ENCODE peak calls at places on chromosomes 3 and 15, in eight cellular contexts. One of them, this sample, is unnamed.

GRCh38 chr3:76405196-76405595 is 619.8 kb upstream of the ZNF717 start:
- DNase-seq in NCI-H187: no peak
- DNase-seq in natural killer cell: no peak
- DNase-seq in mammary epithelial cell: no peak
- DNase-seq in T47D: no peak
- DNase-seq in occipital lobe: no peak
- DNase-seq in CD8-positive, alpha-beta memory T cell: no peak
- DNase-seq in AG10803: no peak
- DNase-seq in this sample: no peak

GRCh38 chr15:66124626-66125025 is 128.9 kb downstream of the MEGF11 start:
- DNase-seq in T47D: no peak
- DNase-seq in CD8-positive, alpha-beta memory T cell: no peak
- DNase-seq in AG10803: no peak
- DNase-seq in natural killer cell: no peak
- DNase-seq in NCI-H187: no peak
- DNase-seq in mammary epithelial cell: no peak
- DNase-seq in occipital lobe: no peak
- DNase-seq in this sample: no peak

GRCh38 chr3:150828997-150829396 is 66.0 kb upstream of the SIAH2 start:
- DNase-seq in CD8-positive, alpha-beta memory T cell: no peak
- DNase-seq in occipital lobe: no peak
- DNase-seq in NCI-H187: no peak
- DNase-seq in T47D: no peak
- DNase-seq in natural killer cell: no peak
- DNase-seq in mammary epithelial cell: no peak
- DNase-seq in AG10803: no peak
- DNase-seq in this sample: no peak

GRCh38 chr3:184727357-184728060 is 15.6 kb upstream of the MAGEF1 start:
- DNase-seq in mammary epithelial cell: peak; percentile 82
- DNase-seq in occipital lobe: no peak
- DNase-seq in AG10803: peak; percentile 80
- DNase-seq in T47D: peak; percentile 91
- DNase-seq in natural killer cell: no peak
- DNase-seq in CD8-positive, alpha-beta memory T cell: no peak
- DNase-seq in NCI-H187: no peak
- DNase-seq in this sample: no peak

GRCh38 chr15:62769604-62770003 is 272.9 kb upstream of the TPM1 start:
- DNase-seq in natural killer cell: no peak
- DNase-seq in mammary epithelial cell: peak; percentile 84
- DNase-seq in CD8-positive, alpha-beta memory T cell: no peak
- DNase-seq in occipital lobe: no peak
- DNase-seq in T47D: no peak
- DNase-seq in NCI-H187: no peak
- DNase-seq in AG10803: peak; percentile 84
- DNase-seq in this sample: no peak

GRCh38 chr3:62142280-62142679 is 231.1 kb downstream of the FEZF2 start:
- DNase-seq in natural killer cell: no peak
- DNase-seq in T47D: no peak
- DNase-seq in CD8-positive, alpha-beta memory T cell: no peak
- DNase-seq in occipital lobe: no peak
- DNase-seq in NCI-H187: no peak
- DNase-seq in AG10803: no peak
- DNase-seq in mammary epithelial cell: no peak
- DNase-seq in this sample: no peak

GRCh38 chr15:88655780-88656488 is 17.1 kb downstream of the ISG20 start:
- DNase-seq in natural killer cell: no peak
- DNase-seq in CD8-positive, alpha-beta memory T cell: no peak
- DNase-seq in NCI-H187: no peak
- DNase-seq in occipital lobe: no peak
- DNase-seq in mammary epithelial cell: no peak
- DNase-seq in T47D: no peak
- DNase-seq in AG10803: no peak
- DNase-seq in this sample: no peak

GRCh38 chr3:69691860-69692259 is 47.4 kb upstream of the MITF start:
- DNase-seq in CD8-positive, alpha-beta memory T cell: no peak
- DNase-seq in mammary epithelial cell: no peak
- DNase-seq in occipital lobe: no peak
- DNase-seq in natural killer cell: no peak
- DNase-seq in AG10803: no peak
- DNase-seq in NCI-H187: no peak
- DNase-seq in T47D: no peak
- DNase-seq in this sample: no peak

GRCh38 chr3:151774910-151775309 is 39.0 kb upstream of the AADAC start:
- DNase-seq in natural killer cell: no peak
- DNase-seq in CD8-positive, alpha-beta memory T cell: no peak
- DNase-seq in AG10803: no peak
- DNase-seq in occipital lobe: no peak
- DNase-seq in T47D: no peak
- DNase-seq in mammary epithelial cell: no peak
- DNase-seq in NCI-H187: no peak
- DNase-seq in this sample: no peak

GRCh38 chr15:83208357-83208661 is 686 bp upstream of the HDGFL3 start:
- DNase-seq in natural killer cell: no peak
- DNase-seq in mammary epithelial cell: no peak
- DNase-seq in AG10803: no peak
- DNase-seq in NCI-H187: no peak
- DNase-seq in occipital lobe: no peak
- DNase-seq in CD8-positive, alpha-beta memory T cell: no peak
- DNase-seq in T47D: no peak
- DNase-seq in this sample: no peak

GRCh38 chr3:129591932-129592331 is 14.5 kb downstream of the PLXND1 start:
- DNase-seq in CD8-positive, alpha-beta memory T cell: no peak
- DNase-seq in natural killer cell: no peak
- DNase-seq in NCI-H187: no peak
- DNase-seq in T47D: no peak
- DNase-seq in occipital lobe: no peak
- DNase-seq in AG10803: no peak
- DNase-seq in mammary epithelial cell: no peak
- DNase-seq in this sample: no peak

GRCh38 chr3:187750513-187751123 is 5.3 kb upstream of the BCL6 start:
- DNase-seq in occipital lobe: no peak
- DNase-seq in CD8-positive, alpha-beta memory T cell: no peak
- DNase-seq in NCI-H187: peak; percentile 33
- DNase-seq in AG10803: no peak
- DNase-seq in natural killer cell: no peak
- DNase-seq in T47D: no peak
- DNase-seq in mammary epithelial cell: no peak
- DNase-seq in this sample: no peak

GRCh38 chr3:120276767-120277166 is 8.3 kb downstream of the GPR156 start:
- DNase-seq in T47D: no peak
- DNase-seq in CD8-positive, alpha-beta memory T cell: no peak
- DNase-seq in AG10803: no peak
- DNase-seq in occipital lobe: no peak
- DNase-seq in mammary epithelial cell: no peak
- DNase-seq in natural killer cell: no peak
- DNase-seq in NCI-H187: no peak
- DNase-seq in this sample: no peak

GRCh38 chr15:76340198-76340801 is 3.7 kb downstream of the ISL2 start:
- DNase-seq in mammary epithelial cell: peak; percentile 13
- DNase-seq in CD8-positive, alpha-beta memory T cell: no peak
- DNase-seq in T47D: peak; percentile 42
- DNase-seq in AG10803: no peak
- DNase-seq in natural killer cell: no peak
- DNase-seq in occipital lobe: no peak
- DNase-seq in NCI-H187: no peak
- DNase-seq in this sample: no peak

GRCh38 chr3:69359916-69360315 is 26.0 kb downstream of the FRMD4B start:
- DNase-seq in occipital lobe: no peak
- DNase-seq in T47D: no peak
- DNase-seq in NCI-H187: no peak
- DNase-seq in natural killer cell: no peak
- DNase-seq in mammary epithelial cell: no peak
- DNase-seq in AG10803: no peak
- DNase-seq in CD8-positive, alpha-beta memory T cell: no peak
- DNase-seq in this sample: no peak

GRCh38 chr3:175149675-175150074 is 290.5 kb downstream of the NAALADL2 start:
- DNase-seq in natural killer cell: no peak
- DNase-seq in T47D: peak; percentile 86
- DNase-seq in occipital lobe: no peak
- DNase-seq in NCI-H187: peak; percentile 78
- DNase-seq in mammary epithelial cell: peak; percentile 84
- DNase-seq in CD8-positive, alpha-beta memory T cell: no peak
- DNase-seq in AG10803: no peak
- DNase-seq in this sample: no peak

GRCh38 chr3:28240440-28240839 is 979 bp upstream of the CMC1 start:
- DNase-seq in T47D: no peak
- DNase-seq in mammary epithelial cell: no peak
- DNase-seq in AG10803: no peak
- DNase-seq in natural killer cell: no peak
- DNase-seq in CD8-positive, alpha-beta memory T cell: no peak
- DNase-seq in occipital lobe: no peak
- DNase-seq in NCI-H187: no peak
- DNase-seq in this sample: no peak

GRCh38 chr3:111803123-111803593 is 55.9 kb upstream of the PHLDB2 start:
- DNase-seq in CD8-positive, alpha-beta memory T cell: no peak
- DNase-seq in NCI-H187: no peak
- DNase-seq in occipital lobe: no peak
- DNase-seq in AG10803: peak; percentile 100
- DNase-seq in mammary epithelial cell: peak; percentile 96
- DNase-seq in natural killer cell: no peak
- DNase-seq in T47D: peak; percentile 67
- DNase-seq in this sample: no peak

GRCh38 chr3:157823050-157823449 is 283.2 kb downstream of the SHOX2 start:
- DNase-seq in T47D: no peak
- DNase-seq in CD8-positive, alpha-beta memory T cell: no peak
- DNase-seq in NCI-H187: no peak
- DNase-seq in AG10803: no peak
- DNase-seq in occipital lobe: no peak
- DNase-seq in natural killer cell: no peak
- DNase-seq in mammary epithelial cell: no peak
- DNase-seq in this sample: no peak

GRCh38 chr15:42387603-42388002 is 28.3 kb downstream of the CAPN3 start:
- DNase-seq in CD8-positive, alpha-beta memory T cell: no peak
- DNase-seq in NCI-H187: no peak
- DNase-seq in AG10803: no peak
- DNase-seq in occipital lobe: no peak
- DNase-seq in T47D: no peak
- DNase-seq in mammary epithelial cell: no peak
- DNase-seq in natural killer cell: no peak
- DNase-seq in this sample: no peak

GRCh38 chr3:110069641-110070538 is 732.5 kb upstream of the DPPA4 start:
- DNase-seq in NCI-H187: no peak
- DNase-seq in AG10803: peak; percentile 25
- DNase-seq in occipital lobe: no peak
- DNase-seq in CD8-positive, alpha-beta memory T cell: no peak
- DNase-seq in natural killer cell: no peak
- DNase-seq in mammary epithelial cell: peak; percentile 85
- DNase-seq in T47D: no peak
- DNase-seq in this sample: no peak